ENCODE peak calls at places on chromosomes 16 and 17, in five cellular contexts. U is foreskin fibroblast, S is lower leg skin, R is suprapubic skin, Q is thyroid gland. E is an unnamed sample.

GRCh38 chr17:48751733-48752398 is 23.3 kb upstream of the HOXB13 start:
- DNase-seq in S (no peak), Q (no peak), R (no peak), U (no peak), E (no peak)

GRCh38 chr17:44360826-44361225 is 2.8 kb downstream of the FAM171A2 start:
- DNase-seq in Q (peak), R (no peak), S (no peak), U (peak), E (no peak)

GRCh38 chr17:42980766-42981397 is 517 bp downstream of the RUNDC1 start:
- DNase-seq in R (no peak), S (no peak), U (peak), Q (peak), E (no peak)

GRCh38 chr16:1443403-1443973 is 868 bp downstream of the CCDC154 start:
- DNase-seq in S (no peak), U (no peak), R (no peak), Q (no peak), E (no peak)

GRCh38 chr17:75557075-75557851 is 30.3 kb upstream of the MYO15B start:
- DNase-seq in Q (peak), U (peak), S (no peak), R (peak), E (no peak)

GRCh38 chr16:84677849-84678248 is 22.0 kb upstream of the USP10 start:
- DNase-seq in R (no peak), S (no peak), Q (no peak), U (no peak), E (no peak)

GRCh38 chr17:147796-148740 is 10.7 kb downstream of the SCGB1C2 start:
- DNase-seq in U (no peak), R (peak), Q (no peak), S (no peak), E (peak)

GRCh38 chr16:64035337-64035736 is 1086.5 kb downstream of the CDH11 start:
- DNase-seq in R (no peak), U (no peak), S (no peak), Q (no peak), E (no peak)

GRCh38 chr16:84029297-84030096 is 13.1 kb downstream of the SLC38A8 start:
- DNase-seq in Q (no peak), R (no peak), U (no peak), S (no peak), E (no peak)

GRCh38 chr16:55949518-55949917 is 74.3 kb upstream of the CES5A start:
- DNase-seq in U (no peak), Q (no peak), R (no peak), S (no peak), E (no peak)

GRCh38 chr17:29866746-29867404 is 63.2 kb downstream of the SSH2 start:
- DNase-seq in U (no peak), S (no peak), Q (peak), R (no peak), E (no peak)
- TF ChIP-seq CTCF in U (no peak), S (no peak), Q (no peak), R (no peak), E (no peak)

GRCh38 chr16:46883690-46884512 is at the start of gene GPT2:
- DNase-seq in Q (peak), R (peak), U (peak), S (peak), E (peak)
- TF ChIP-seq CTCF in Q (peak), R (no peak), U (no peak), S (peak), E (no peak)

GRCh38 chr16:75566889-75567255 is 693 bp downstream of the GABARAPL2 start:
- DNase-seq in S (no peak), Q (peak), U (no peak), R (no peak), E (no peak)

GRCh38 chr16:75570351-75571104 is 4.3 kb downstream of the GABARAPL2 start:
- DNase-seq in U (no peak), Q (no peak), R (peak), S (no peak), E (no peak)

GRCh38 chr16:75567911-75568310 is 1.7 kb downstream of the GABARAPL2 start:
- DNase-seq in R (peak), S (no peak), Q (no peak), U (no peak), E (no peak)

GRCh38 chr16:75565640-75566039 is 539 bp upstream of the GABARAPL2 start:
- DNase-seq in U (no peak), Q (no peak), S (no peak), R (no peak), E (no peak)

DNA sequence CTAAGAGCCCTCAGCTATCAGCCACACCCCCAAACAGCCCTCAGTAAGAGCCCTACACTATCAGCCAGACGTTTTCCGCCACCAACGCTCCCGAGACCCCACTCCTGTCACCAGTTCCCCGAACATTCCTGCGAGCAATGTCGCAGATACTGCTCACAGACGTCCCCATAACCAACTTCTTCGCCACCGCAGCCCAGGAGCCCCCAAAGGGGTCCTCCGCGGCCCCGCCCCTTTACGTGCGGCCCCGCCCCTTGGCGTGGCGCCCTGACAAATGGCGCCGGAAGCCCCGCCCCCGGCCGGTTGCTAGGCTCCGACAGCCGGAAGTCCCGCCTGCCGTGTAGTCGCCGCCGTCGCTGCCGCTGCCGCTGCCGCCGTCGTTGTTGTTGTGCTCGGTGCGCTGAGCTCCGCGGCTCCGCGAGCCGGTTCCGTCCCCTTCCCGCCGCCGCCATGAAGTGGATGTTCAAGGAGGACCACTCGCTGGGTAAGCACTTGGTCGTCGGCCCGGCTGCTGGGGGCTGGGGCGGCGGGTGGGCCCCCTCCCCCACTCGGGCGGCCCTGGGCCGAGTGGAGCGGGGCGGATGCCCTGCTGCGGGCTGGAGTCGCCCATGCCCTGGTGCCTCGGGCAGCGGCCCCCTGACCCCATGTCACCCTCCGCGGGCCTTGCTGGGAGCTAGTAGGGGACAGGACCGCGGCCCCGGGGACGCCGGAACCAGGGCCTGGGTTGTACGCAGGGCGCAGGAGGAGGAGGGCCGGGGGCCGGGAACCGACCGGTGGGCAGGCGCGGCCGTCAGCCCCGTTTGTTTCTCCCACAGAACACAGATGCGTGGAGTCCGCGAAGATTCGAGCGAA is at the start of gene GABARAPL2:
- DNase-seq in R (peak), S (peak), U (peak), Q (peak), E (peak)
- TF ChIP-seq CTCF in R (no peak), S (no peak), U (no peak), Q (no peak), E (no peak)

GRCh38 chr17:76940293-76940692 is 72.1 kb downstream of the MGAT5B start:
- DNase-seq in U (no peak), S (no peak), Q (no peak), R (no peak), E (no peak)

GRCh38 chr17:76943202-76943601 is 75.0 kb downstream of the MGAT5B start:
- DNase-seq in R (no peak), Q (no peak), S (no peak), U (no peak), E (no peak)

GRCh38 chr17:76938009-76938408 is 69.8 kb downstream of the MGAT5B start:
- DNase-seq in S (no peak), U (no peak), Q (no peak), R (no peak), E (no peak)

GRCh38 chr17:76943781-76944213 is 75.6 kb downstream of the MGAT5B start:
- DNase-seq in S (no peak), U (no peak), Q (no peak), R (no peak), E (no peak)

GRCh38 chr17:76940738-76941350 is 72.6 kb downstream of the MGAT5B start:
- DNase-seq in U (no peak), R (no peak), S (no peak), Q (no peak), E (no peak)
- TF ChIP-seq CTCF in U (peak), R (no peak), S (no peak), Q (no peak), E (no peak)

GRCh38 chr16:20799599-20799998 is 6.7 kb downstream of the ERI2 start:
- DNase-seq in R (no peak), U (no peak), S (no peak), Q (no peak), E (no peak)
- TF ChIP-seq CTCF in R (peak), U (peak), S (no peak), Q (peak), E (peak)

GRCh38 chr16:52581530-52581929 is 34.6 kb upstream of the TOX3 start:
- DNase-seq in R (no peak), U (no peak), S (no peak), Q (no peak), E (no peak)

GRCh38 chr16:52580488-52580887 is 33.5 kb upstream of the TOX3 start:
- DNase-seq in U (no peak), Q (no peak), S (no peak), R (no peak), E (no peak)

GRCh38 chr16:52577130-52577706 is 30.3 kb upstream of the TOX3 start:
- DNase-seq in Q (no peak), R (no peak), S (no peak), U (no peak), E (no peak)

GRCh38 chr16:52578007-52578828 is 31.3 kb upstream of the TOX3 start:
- DNase-seq in U (no peak), R (no peak), S (no peak), Q (no peak), E (no peak)

GRCh38 chr16:52578829-52579193 is 31.9 kb upstream of the TOX3 start:
- DNase-seq in S (no peak), R (no peak), Q (no peak), U (no peak), E (no peak)
- TF ChIP-seq CTCF in S (no peak), R (no peak), Q (no peak), U (no peak), E (no peak)

DNA sequence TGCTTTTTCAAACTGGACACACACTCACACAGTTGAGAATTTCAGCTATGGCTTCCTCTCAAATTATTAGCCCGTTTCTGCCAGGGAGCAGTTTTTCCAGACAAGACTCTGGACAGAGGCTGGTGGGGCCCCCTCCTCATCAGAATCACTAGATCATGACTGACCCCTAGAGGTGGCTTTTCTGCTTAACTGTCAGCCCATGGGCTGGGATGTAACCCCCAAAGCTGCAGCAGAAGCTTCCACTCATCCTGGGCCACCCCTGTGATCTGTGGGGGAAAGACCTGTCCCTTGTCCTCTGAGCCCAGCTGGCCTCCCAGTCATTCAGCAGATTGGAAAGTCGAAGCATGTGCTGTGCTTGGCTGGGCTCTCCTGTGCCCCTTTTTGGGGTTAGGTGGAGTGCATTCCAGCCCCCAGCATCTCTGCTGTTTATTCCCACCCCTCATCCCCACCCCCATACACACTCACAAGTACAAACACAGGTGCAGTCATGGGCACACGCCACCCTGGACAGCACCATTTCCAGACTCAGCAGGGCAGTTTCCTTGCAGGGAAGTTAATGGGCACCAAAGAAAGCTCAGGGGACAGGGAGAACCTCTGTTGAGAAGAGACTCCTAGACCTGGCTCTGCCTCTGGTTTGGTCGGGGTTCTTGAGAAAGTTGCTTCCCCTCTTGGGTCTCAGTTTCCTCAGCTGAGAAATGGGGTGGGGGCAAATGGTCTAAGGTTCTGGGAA is 77.6 kb upstream of the RBL2 start:
- DNase-seq in Q (no peak), U (no peak), R (no peak), S (no peak), E (no peak)
- TF ChIP-seq CTCF in Q (no peak), U (no peak), R (no peak), S (no peak), E (no peak)